ENCODE peak calls at places on chromosomes 11 and 22, in four cellular contexts. J is CD8-positive, alpha-beta memory T cell; U is NCI-H510A; C is gastrocnemius medialis. M is an unnamed sample.

GRCh38 chr22:20580179-20580578 is 72.8 kb downstream of the MED15 start:
- DNase-seq in C (no peak), U (no peak), J (no peak), M (no peak)

GRCh38 chr11:19808076-19808911 is 95.7 kb downstream of the NAV2 start:
- DNase-seq in C (no peak), J (no peak), U (no peak), M (no peak)

GRCh38 chr22:22882033-22882717 is 5.4 kb upstream of the IGLL5 start:
- DNase-seq in J (no peak), C (no peak), U (no peak), M (no peak)

GRCh38 chr11:12674571-12674935 is 332 bp downstream of the TEAD1 start:
- DNase-seq in U (no peak), J (no peak), C (no peak), M (no peak)

GRCh38 chr22:49092751-49093150 is 734.9 kb downstream of the BRD1 start:
- DNase-seq in C (no peak), J (no peak), U (no peak), M (no peak)

GRCh38 chr11:116643521-116643920 is 129.3 kb downstream of the BUD13 start:
- DNase-seq in J (no peak), C (no peak), U (no peak), M (no peak)

GRCh38 chr11:69729252-69729651 is 25.4 kb upstream of the FGF19 start:
- DNase-seq in C (no peak), J (no peak), U (no peak), M (no peak)

GRCh38 chr11:112734207-112734606 is 227.0 kb upstream of the NCAM1 start:
- DNase-seq in U (no peak), C (no peak), J (no peak), M (no peak)

GRCh38 chr11:133382217-133382746 is 150.0 kb downstream of the OPCML start:
- DNase-seq in J (no peak), C (no peak), U (no peak), M (no peak)

GRCh38 chr11:130932086-130932712 is 15.9 kb upstream of the SNX19 start:
- DNase-seq in C (no peak), J (no peak), U (no peak), M (no peak)

GRCh38 chr11:85947431-85948272 is 92.5 kb downstream of the CCDC83 start:
- DNase-seq in C (no peak), J (no peak), U (no peak), M (peak)

GRCh38 chr11:406796-407650 is 7.8 kb downstream of the SIGIRR start:
- DNase-seq in C (peak), U (no peak), J (peak), M (peak)

GRCh38 chr11:121551463-121551862 is 98.7 kb upstream of the SORL1-AS1 start:
- DNase-seq in U (no peak), J (no peak), C (no peak), M (no peak)

GRCh38 chr11:24511518-24511917 is 14.7 kb downstream of the LUZP2 start:
- DNase-seq in C (no peak), J (no peak), U (no peak), M (no peak)

GRCh38 chr22:18000441-18001039 is 23.8 kb downstream of the MICAL3 start:
- DNase-seq in U (no peak), J (peak), C (no peak), M (no peak)

GRCh38 chr11:8905528-8906165 is 5.3 kb upstream of the AKIP1 start:
- DNase-seq in U (no peak), C (no peak), J (no peak), M (no peak)

GRCh38 chr22:24433001-24433867 is 5.8 kb downstream of the ADORA2A start:
- DNase-seq in J (no peak), U (no peak), C (no peak), M (no peak)

GRCh38 chr11:4704054-4704789 is at the start of gene MMP26:
- DNase-seq in U (peak), J (no peak), C (no peak), M (no peak)

GRCh38 chr11:4095509-4096230 is 1.1 kb downstream of the RRM1 start:
- DNase-seq in U (no peak), C (no peak), J (no peak), M (no peak)

GRCh38 chr11:27795955-27796861 is 96.0 kb upstream of the BDNF start:
- DNase-seq in C (no peak), J (no peak), U (no peak), M (no peak)

GRCh38 chr22:46878549-46878948 is 116.1 kb downstream of the TBC1D22A start:
- DNase-seq in J (no peak), U (no peak), C (no peak), M (no peak)

GRCh38 chr11:116851631-116852030 is 14.2 kb upstream of the APOA1 start:
- DNase-seq in J (peak), C (no peak), U (no peak), M (no peak)

GRCh38 chr11:64755681-64756361 is 4.0 kb downstream of the PYGM start:
- DNase-seq in U (no peak), C (no peak), J (no peak), M (peak)

GRCh38 chr22:24996420-24996952 is 44.0 kb downstream of the KIAA1671 start:
- DNase-seq in C (no peak), U (peak), J (no peak), M (no peak)

GRCh38 chr22:43266117-43266516 is 77.1 kb downstream of the SCUBE1 start:
- DNase-seq in C (no peak), J (no peak), U (no peak), M (no peak)

GRCh38 chr11:134950692-134951304 is 538.8 kb upstream of the B3GAT1 start:
- DNase-seq in J (no peak), U (no peak), C (peak), M (no peak)

GRCh38 chr11:6333112-6333511 is 12.8 kb upstream of the CAVIN3 start:
- DNase-seq in J (no peak), U (no peak), C (no peak), M (no peak)

GRCh38 chr11:93639548-93639947 is 21.9 kb upstream of the CEP295 start:
- DNase-seq in C (no peak), U (no peak), J (no peak), M (no peak)

GRCh38 chr11:64000740-64001514 is 14.7 kb downstream of the OTUB1 start:
- DNase-seq in C (no peak), U (no peak), J (no peak), M (no peak)

GRCh38 chr11:72493426-72494108 is 59.2 kb upstream of the CLPB start:
- DNase-seq in C (no peak), U (no peak), J (no peak), M (no peak)

GRCh38 chr11:117663826-117664225 is 133.2 kb downstream of the DSCAML1 start:
- DNase-seq in J (no peak), U (no peak), C (no peak), M (no peak)

GRCh38 chr11:47514825-47515647 is 37.9 kb downstream of the CELF1 start:
- DNase-seq in J (no peak), U (no peak), C (no peak), M (no peak)

GRCh38 chr22:45554861-45555260 is 52.2 kb downstream of the FBLN1 start:
- DNase-seq in J (no peak), C (no peak), U (no peak), M (no peak)

GRCh38 chr11:75292943-75293342 is 52.4 kb downstream of the TPBGL start:
- DNase-seq in C (no peak), U (no peak), J (no peak), M (no peak)

M was measured in tibial artery.